ENCODE peak calls at places on chromosomes 7 and 10, in seven cellular contexts. O, U, K, X, N, W and L are unnamed samples.

GRCh38 chr10:26950934-26951333 is 90.2 kb upstream of the ABI1 start:
- DNase-seq in O (no peak), K (no peak), W (no peak), N (no peak), U (no peak), X (no peak), L (no peak)

GRCh38 chr10:127906548-127907377 is at the start of gene PTPRE:
- DNase-seq in K (no peak), O (peak), W (peak), U (peak), X (peak), N (peak), L (peak)

GRCh38 chr10:33212061-33212748 is 122.3 kb downstream of the NRP1 start:
- DNase-seq in X (no peak), O (no peak), N (no peak), K (no peak), W (no peak), U (no peak), L (no peak)

GRCh38 chr7:121503730-121504129 is 107.6 kb upstream of the FAM3C start:
- DNase-seq in U (no peak), K (no peak), N (no peak), X (no peak), W (no peak), O (no peak), L (no peak)

GRCh38 chr10:118669020-118669766 is 73.7 kb upstream of the PRLHR start:
- DNase-seq in K (no peak), O (no peak), U (no peak), N (no peak), X (no peak), W (no peak), L (no peak)

GRCh38 chr10:122854648-122855047 is 9.0 kb upstream of the CUZD1 start:
- DNase-seq in X (no peak), U (no peak), W (no peak), N (peak), O (no peak), K (no peak), L (no peak)

GRCh38 chr10:34580214-34580613 is 234.9 kb downstream of the PARD3 start:
- DNase-seq in N (no peak), X (no peak), W (no peak), K (no peak), O (no peak), U (no peak), L (no peak)

GRCh38 chr10:18681366-18681765 is 22.1 kb downstream of the ARL5B start:
- DNase-seq in K (no peak), X (no peak), U (no peak), W (no peak), N (no peak), O (no peak), L (no peak)

GRCh38 chr10:130194194-130194990 is 58.2 kb downstream of the GLRX3 start:
- DNase-seq in O (no peak), N (no peak), X (no peak), K (no peak), U (no peak), W (no peak), L (no peak)

GRCh38 chr10:89391882-89392756 is at the start of gene IFIT1:
- DNase-seq in X (peak), N (peak), O (peak), W (peak), U (peak), K (peak), L (peak)

GRCh38 chr7:35258125-35258890 is 4.4 kb upstream of the TBX20 start:
- DNase-seq in N (no peak), K (no peak), U (no peak), X (no peak), O (no peak), W (no peak), L (no peak)

GRCh38 chr10:95355241-95355779 is 64.5 kb upstream of the PDLIM1 start:
- DNase-seq in U (no peak), N (no peak), X (no peak), K (peak), W (no peak), O (no peak), L (no peak)

GRCh38 chr10:78290131-78290750 is 256.6 kb downstream of the RPS24 start:
- DNase-seq in N (no peak), K (no peak), U (no peak), W (no peak), X (no peak), O (no peak), L (no peak)

GRCh38 chr7:78420001-78420400 is 621.4 kb downstream of the PHTF2 start:
- DNase-seq in K (no peak), X (no peak), W (no peak), U (no peak), O (no peak), N (no peak), L (no peak)

GRCh38 chr10:129766611-129767550 is 197.2 kb downstream of the EBF3 start:
- DNase-seq in O (peak), X (no peak), W (peak), U (no peak), N (no peak), K (no peak), L (peak)

GRCh38 chr10:93461807-93462178 is 20.3 kb downstream of the MYOF start:
- DNase-seq in X (no peak), O (peak), K (no peak), N (no peak), W (peak), U (no peak), L (no peak)

GRCh38 chr7:23787272-23787671 is 77.3 kb downstream of the STK31 start:
- DNase-seq in X (no peak), O (no peak), W (no peak), U (no peak), K (no peak), N (no peak), L (no peak)
- TF ChIP-seq EP300 in X (no peak), O (no peak), W (no peak), U (no peak), K (no peak), N (no peak), L (no peak)

GRCh38 chr10:88157981-88158465 is 294.6 kb downstream of the PTEN start:
- DNase-seq in N (peak), O (peak), X (no peak), U (no peak), K (no peak), W (no peak), L (no peak)
- TF ChIP-seq EP300 in N (no peak), O (no peak), X (no peak), U (no peak), K (no peak), W (no peak), L (no peak)

GRCh38 chr7:81111781-81112540 is 193.1 kb upstream of the SEMA3C start:
- DNase-seq in K (no peak), O (peak), N (no peak), W (no peak), U (no peak), X (no peak), L (no peak)
- TF ChIP-seq EP300 in K (no peak), O (peak), N (no peak), W (no peak), U (no peak), X (no peak), L (no peak)

GRCh38 chr7:7117935-7118586 is 64.3 kb upstream of the C1GALT1 start:
- DNase-seq in N (no peak), U (no peak), X (no peak), W (no peak), K (no peak), O (no peak), L (no peak)
- TF ChIP-seq EP300 in N (no peak), U (no peak), X (no peak), W (no peak), K (no peak), O (no peak), L (no peak)

DNA sequence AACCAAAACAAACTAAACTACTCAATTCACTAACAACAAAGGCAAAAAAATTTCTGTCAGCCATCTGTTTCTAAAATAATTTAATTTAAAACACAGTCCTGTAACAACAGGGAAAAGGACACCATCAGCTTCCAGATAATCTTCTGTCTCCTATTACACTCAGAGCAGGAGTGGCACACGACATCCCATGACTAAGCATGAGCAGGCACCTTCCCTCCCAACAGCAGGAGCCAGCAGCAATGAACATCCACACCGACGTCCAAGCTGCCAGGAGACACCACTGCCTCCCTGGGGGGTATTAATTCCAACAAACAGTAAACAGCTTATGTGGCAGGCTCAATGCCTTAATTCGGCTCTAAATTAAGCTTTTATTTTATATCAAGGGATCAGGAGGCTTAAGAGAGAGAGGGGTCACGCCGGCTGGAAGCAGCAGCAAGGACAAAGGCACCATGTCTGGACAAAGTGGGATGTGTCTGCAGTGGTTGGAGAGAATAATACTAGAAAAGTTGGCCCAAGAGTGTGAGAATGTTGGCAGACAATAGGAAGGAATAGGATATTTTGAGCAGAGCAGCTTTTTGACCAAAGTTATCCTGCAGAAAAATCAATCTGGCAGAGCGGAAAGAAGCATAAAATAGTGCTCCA is 45.6 kb downstream of the KIAA1549 start:
- DNase-seq in K (no peak), O (no peak), W (no peak), N (peak), U (no peak), X (peak), L (no peak)
- TF ChIP-seq EP300 in K (no peak), O (no peak), W (no peak), N (no peak), U (no peak), X (no peak), L (no peak)

GRCh38 chr10:44908936-44909335 is 2.2 kb upstream of the TMEM72 start:
- DNase-seq in U (no peak), N (no peak), X (no peak), K (no peak), O (no peak), W (no peak), L (no peak)

GRCh38 chr10:44907576-44907975 is 3.6 kb upstream of the TMEM72 start:
- DNase-seq in W (no peak), U (no peak), X (no peak), N (no peak), K (no peak), O (no peak), L (no peak)

GRCh38 chr10:44909910-44910309 is 1.2 kb upstream of the TMEM72 start:
- DNase-seq in U (no peak), N (no peak), K (no peak), W (no peak), X (no peak), O (no peak), L (no peak)

GRCh38 chr10:44906476-44906875 is 4.7 kb upstream of the TMEM72 start:
- DNase-seq in N (no peak), K (no peak), X (no peak), O (no peak), U (no peak), W (no peak), L (no peak)

GRCh38 chr10:44908071-44908709 is 2.9 kb upstream of the TMEM72 start:
- DNase-seq in U (no peak), W (no peak), K (no peak), O (no peak), X (peak), N (no peak), L (no peak)
- TF ChIP-seq EP300 in U (no peak), W (no peak), K (no peak), O (no peak), X (no peak), N (no peak), L (no peak)

DNA sequence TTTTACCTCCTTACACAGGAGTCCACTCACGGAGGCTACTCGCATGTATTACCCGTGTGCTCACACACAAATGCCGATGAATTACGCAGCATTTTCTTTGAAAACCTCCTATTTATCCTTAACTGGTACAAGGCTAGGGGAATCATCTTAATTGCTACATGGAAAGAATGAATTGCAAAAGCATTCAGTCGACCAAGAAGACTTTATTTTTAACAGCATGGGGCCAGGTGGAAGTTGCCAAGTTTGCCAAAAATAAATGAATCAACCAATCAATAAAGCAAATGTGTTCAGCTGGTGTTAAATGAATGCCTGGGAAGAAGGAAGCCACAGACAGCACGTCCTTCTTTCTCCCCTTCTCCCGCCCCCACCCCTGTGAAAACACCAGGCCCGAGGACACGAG is 55.8 kb downstream of the CTBP2 start:
- DNase-seq in O (peak), U (no peak), W (peak), K (no peak), X (no peak), N (no peak), L (no peak)
- TF ChIP-seq EP300 in O (no peak), U (no peak), W (no peak), K (no peak), X (no peak), N (no peak), L (no peak)

DNA sequence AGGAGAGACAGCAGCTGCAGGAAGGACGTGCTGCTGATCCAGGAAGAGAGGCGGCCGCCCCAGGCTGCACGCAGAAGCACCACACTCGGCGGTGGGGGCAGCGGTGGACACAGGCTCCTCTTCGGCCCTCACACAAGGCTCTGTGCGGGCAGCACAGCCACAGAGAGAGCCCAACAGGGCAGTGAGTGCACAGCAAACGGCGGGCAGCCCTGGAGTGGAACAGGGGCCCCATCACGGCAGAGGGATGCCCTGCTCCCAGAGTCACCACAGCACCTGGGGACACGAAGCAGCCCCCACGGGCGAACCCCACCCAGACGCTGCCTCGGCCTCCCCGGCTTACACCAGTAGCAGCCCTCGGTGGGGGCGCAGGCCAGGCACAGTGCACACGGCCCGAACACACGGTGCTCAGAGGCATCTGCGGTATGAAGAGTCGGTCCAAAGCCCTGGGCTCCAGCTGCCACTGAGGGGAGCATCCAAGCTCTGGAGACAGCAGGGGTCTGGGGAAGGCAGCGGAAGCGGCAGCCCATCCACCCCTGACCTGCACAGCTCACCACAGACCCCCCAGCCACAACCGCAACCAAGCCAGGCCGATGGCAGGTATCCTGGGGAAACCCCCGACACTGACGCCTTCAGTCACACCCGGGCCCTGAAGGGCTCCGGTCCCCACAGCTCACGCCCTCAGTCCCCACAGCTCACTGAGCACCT is 16.8 kb downstream of the NUDT1 start:
- DNase-seq in K (no peak), O (no peak), X (no peak), N (no peak), W (no peak), U (no peak), L (no peak)
- TF ChIP-seq EP300 in K (no peak), O (no peak), X (no peak), N (no peak), W (no peak), U (no peak), L (no peak)